ENCODE peak calls at places on chromosomes 11 and 22, in eight cellular contexts. One of them, this sample, is unnamed.
A peak's percentile ranks its signal among the peaks of the same experiment; 100 is the strongest.

GRCh38 chr22:42269407-42270177 is 861 bp downstream of the TCF20 start:
- DNase-seq in cardiac muscle cell: peak; percentile 74
- DNase-seq in mucosa of descending colon: peak; percentile 91
- DNase-seq in GM13977: peak; percentile 88
- DNase-seq in AG04450: no peak
- DNase-seq in MCF 10A: peak; percentile 71
- DNase-seq in thoracic aorta: no peak
- DNase-seq in HCT116: peak; percentile 48
- DNase-seq in this sample: peak; percentile 59

GRCh38 chr22:21455334-21456089 is 11.7 kb upstream of the TMEM191C start:
- DNase-seq in GM13977: no peak
- DNase-seq in thoracic aorta: no peak
- DNase-seq in MCF 10A: no peak
- DNase-seq in mucosa of descending colon: peak; percentile 37
- DNase-seq in AG04450: no peak
- DNase-seq in HCT116: no peak
- DNase-seq in cardiac muscle cell: no peak
- DNase-seq in this sample: no peak

GRCh38 chr11:12531681-12532080 is 142.5 kb upstream of the TEAD1 start:
- DNase-seq in mucosa of descending colon: no peak
- DNase-seq in HCT116: no peak
- DNase-seq in AG04450: no peak
- DNase-seq in thoracic aorta: no peak
- DNase-seq in GM13977: no peak
- DNase-seq in MCF 10A: no peak
- DNase-seq in cardiac muscle cell: no peak
- DNase-seq in this sample: no peak

GRCh38 chr11:68854273-68854958 is 12.7 kb upstream of the CPT1A start:
- DNase-seq in AG04450: no peak
- DNase-seq in thoracic aorta: no peak
- DNase-seq in HCT116: no peak
- DNase-seq in MCF 10A: no peak
- DNase-seq in mucosa of descending colon: no peak
- DNase-seq in cardiac muscle cell: no peak
- DNase-seq in GM13977: no peak
- DNase-seq in this sample: no peak

GRCh38 chr22:50400406-50400805 is 57.3 kb downstream of the PPP6R2 start:
- DNase-seq in cardiac muscle cell: no peak
- DNase-seq in AG04450: no peak
- DNase-seq in HCT116: no peak
- DNase-seq in MCF 10A: no peak
- DNase-seq in mucosa of descending colon: no peak
- DNase-seq in GM13977: no peak
- DNase-seq in thoracic aorta: no peak
- DNase-seq in this sample: no peak

GRCh38 chr22:40855960-40856512 is 403 bp downstream of the ST13 start:
- DNase-seq in thoracic aorta: no peak
- DNase-seq in GM13977: peak; percentile 7
- DNase-seq in MCF 10A: peak; percentile 34
- DNase-seq in HCT116: no peak
- DNase-seq in mucosa of descending colon: no peak
- DNase-seq in cardiac muscle cell: peak; percentile 43
- DNase-seq in AG04450: no peak
- DNase-seq in this sample: peak; percentile 61

GRCh38 chr11:21567628-21568290 is 625.1 kb upstream of the ANO5 start:
- DNase-seq in AG04450: no peak
- DNase-seq in HCT116: no peak
- DNase-seq in cardiac muscle cell: no peak
- DNase-seq in mucosa of descending colon: no peak
- DNase-seq in thoracic aorta: no peak
- DNase-seq in MCF 10A: no peak
- DNase-seq in GM13977: no peak
- DNase-seq in this sample: no peak

GRCh38 chr11:105244157-105244820 is 104.7 kb upstream of the CARD18 start:
- DNase-seq in mucosa of descending colon: no peak
- DNase-seq in cardiac muscle cell: peak; percentile 57
- DNase-seq in MCF 10A: peak; percentile 84
- DNase-seq in thoracic aorta: peak; percentile 5
- DNase-seq in HCT116: peak; percentile 47
- DNase-seq in AG04450: peak; percentile 77
- DNase-seq in GM13977: no peak
- DNase-seq in this sample: no peak

GRCh38 chr11:13135385-13136271 is 126.5 kb downstream of the RASSF10 start:
- DNase-seq in AG04450: no peak
- DNase-seq in thoracic aorta: no peak
- DNase-seq in MCF 10A: peak; percentile 37
- DNase-seq in mucosa of descending colon: no peak
- DNase-seq in HCT116: no peak
- DNase-seq in cardiac muscle cell: peak; percentile 78
- DNase-seq in GM13977: no peak
- DNase-seq in this sample: no peak

GRCh38 chr11:952406-953385 is 27.0 kb downstream of the AP2A2 start:
- DNase-seq in MCF 10A: no peak
- DNase-seq in thoracic aorta: no peak
- DNase-seq in AG04450: no peak
- DNase-seq in mucosa of descending colon: no peak
- DNase-seq in HCT116: no peak
- DNase-seq in GM13977: no peak
- DNase-seq in cardiac muscle cell: peak; percentile 38
- DNase-seq in this sample: no peak

GRCh38 chr11:63747006-63747405 is 21.6 kb downstream of the ZFTA start:
- DNase-seq in MCF 10A: no peak
- DNase-seq in thoracic aorta: no peak
- DNase-seq in mucosa of descending colon: no peak
- DNase-seq in HCT116: no peak
- DNase-seq in cardiac muscle cell: no peak
- DNase-seq in AG04450: peak; percentile 37
- DNase-seq in GM13977: no peak
- DNase-seq in this sample: no peak

GRCh38 chr22:38284042-38284402 is 11.2 kb upstream of the TMEM184B start:
- DNase-seq in MCF 10A: no peak
- DNase-seq in cardiac muscle cell: no peak
- DNase-seq in HCT116: no peak
- DNase-seq in thoracic aorta: peak; percentile 53
- DNase-seq in AG04450: peak; percentile 82
- DNase-seq in GM13977: no peak
- DNase-seq in mucosa of descending colon: no peak
- DNase-seq in this sample: no peak

GRCh38 chr11:101345891-101346290 is 216.3 kb upstream of the PGR start:
- DNase-seq in HCT116: no peak
- DNase-seq in thoracic aorta: no peak
- DNase-seq in AG04450: no peak
- DNase-seq in mucosa of descending colon: no peak
- DNase-seq in MCF 10A: no peak
- DNase-seq in GM13977: no peak
- DNase-seq in cardiac muscle cell: no peak
- DNase-seq in this sample: no peak

GRCh38 chr11:47056261-47056915 is 119.8 kb downstream of the CSTPP1 start:
- DNase-seq in mucosa of descending colon: no peak
- DNase-seq in MCF 10A: no peak
- DNase-seq in cardiac muscle cell: no peak
- DNase-seq in GM13977: no peak
- DNase-seq in HCT116: no peak
- DNase-seq in AG04450: peak; percentile 72
- DNase-seq in thoracic aorta: no peak
- DNase-seq in this sample: no peak

GRCh38 chr11:133928628-133929059 is 28.1 kb downstream of the IGSF9B start:
- DNase-seq in mucosa of descending colon: peak; percentile 60
- DNase-seq in AG04450: no peak
- DNase-seq in GM13977: no peak
- DNase-seq in MCF 10A: peak; percentile 76
- DNase-seq in thoracic aorta: no peak
- DNase-seq in HCT116: no peak
- DNase-seq in cardiac muscle cell: no peak
- DNase-seq in this sample: no peak

GRCh38 chr22:43827336-43827735 is 15.2 kb upstream of the EFCAB6 start:
- DNase-seq in GM13977: no peak
- DNase-seq in cardiac muscle cell: no peak
- DNase-seq in thoracic aorta: no peak
- DNase-seq in MCF 10A: no peak
- DNase-seq in HCT116: no peak
- DNase-seq in mucosa of descending colon: no peak
- DNase-seq in AG04450: no peak
- DNase-seq in this sample: no peak

GRCh38 chr22:28736296-28737155 is 5.1 kb downstream of the CHEK2 start:
- DNase-seq in cardiac muscle cell: no peak
- DNase-seq in HCT116: no peak
- DNase-seq in mucosa of descending colon: no peak
- DNase-seq in GM13977: no peak
- DNase-seq in thoracic aorta: no peak
- DNase-seq in AG04450: no peak
- DNase-seq in MCF 10A: no peak
- DNase-seq in this sample: no peak

GRCh38 chr11:73053964-73054363 is 88.2 kb downstream of the FCHSD2 start:
- DNase-seq in thoracic aorta: no peak
- DNase-seq in HCT116: no peak
- DNase-seq in mucosa of descending colon: no peak
- DNase-seq in cardiac muscle cell: no peak
- DNase-seq in GM13977: no peak
- DNase-seq in MCF 10A: no peak
- DNase-seq in AG04450: no peak
- DNase-seq in this sample: no peak

GRCh38 chr11:32472226-32472625 is 36.9 kb upstream of the WT1 start:
- DNase-seq in AG04450: no peak
- DNase-seq in GM13977: no peak
- DNase-seq in HCT116: no peak
- DNase-seq in cardiac muscle cell: no peak
- DNase-seq in thoracic aorta: no peak
- DNase-seq in MCF 10A: no peak
- DNase-seq in mucosa of descending colon: no peak
- DNase-seq in this sample: no peak

GRCh38 chr11:32462296-32462695 is 27.0 kb upstream of the WT1 start:
- DNase-seq in cardiac muscle cell: no peak
- DNase-seq in AG04450: no peak
- DNase-seq in MCF 10A: no peak
- DNase-seq in GM13977: no peak
- DNase-seq in thoracic aorta: no peak
- DNase-seq in HCT116: no peak
- DNase-seq in mucosa of descending colon: no peak
- DNase-seq in this sample: no peak

GRCh38 chr11:32469791-32470190 is 34.5 kb upstream of the WT1 start:
- DNase-seq in AG04450: no peak
- DNase-seq in mucosa of descending colon: no peak
- DNase-seq in MCF 10A: no peak
- DNase-seq in GM13977: no peak
- DNase-seq in thoracic aorta: no peak
- DNase-seq in HCT116: no peak
- DNase-seq in cardiac muscle cell: no peak
- DNase-seq in this sample: no peak

GRCh38 chr11:32464078-32464477 is 28.7 kb upstream of the WT1 start:
- DNase-seq in mucosa of descending colon: no peak
- DNase-seq in cardiac muscle cell: no peak
- DNase-seq in AG04450: no peak
- DNase-seq in HCT116: no peak
- DNase-seq in GM13977: no peak
- DNase-seq in thoracic aorta: no peak
- DNase-seq in MCF 10A: no peak
- DNase-seq in this sample: no peak

DNA sequence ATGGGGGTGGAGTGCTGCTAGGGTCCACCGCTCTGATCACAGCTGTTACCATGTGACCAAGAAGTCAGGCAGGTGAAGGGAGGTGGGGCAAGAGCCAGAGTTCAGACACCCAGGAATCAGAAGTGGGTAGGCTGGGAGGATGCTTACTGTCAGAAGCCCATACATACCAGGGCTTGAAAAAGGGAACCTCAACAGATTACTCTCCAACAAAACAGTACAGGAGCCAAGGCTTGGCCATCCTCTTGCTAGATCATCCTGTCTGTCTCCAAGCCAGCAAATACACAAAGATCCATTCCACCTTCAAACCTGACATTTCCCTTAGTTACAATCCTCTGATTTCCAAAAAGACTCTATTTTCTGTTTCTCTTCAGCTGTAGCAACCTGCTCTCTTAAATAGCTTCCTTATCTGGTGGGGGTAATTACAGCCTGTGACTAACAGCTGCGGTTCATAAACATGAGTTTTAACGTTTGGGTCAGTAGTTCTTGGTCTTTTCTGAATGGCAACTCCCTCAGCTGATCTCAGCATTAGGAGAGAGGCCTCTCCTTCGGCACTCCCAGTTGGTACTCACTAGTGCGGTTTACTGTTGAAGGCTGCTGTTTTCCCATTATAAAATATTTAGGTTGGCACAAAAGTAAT is 31.1 kb upstream of the WT1 start:
- DNase-seq in GM13977: no peak
- DNase-seq in mucosa of descending colon: no peak
- DNase-seq in thoracic aorta: no peak
- DNase-seq in MCF 10A: no peak
- DNase-seq in AG04450: no peak
- DNase-seq in cardiac muscle cell: no peak
- DNase-seq in HCT116: no peak
- DNase-seq in this sample: no peak
- TF ChIP-seq CTCF in GM13977: no peak
- TF ChIP-seq CTCF in mucosa of descending colon: no peak
- TF ChIP-seq CTCF in thoracic aorta: no peak
- TF ChIP-seq CTCF in MCF 10A: no peak
- TF ChIP-seq CTCF in AG04450: no peak
- TF ChIP-seq CTCF in cardiac muscle cell: no peak
- TF ChIP-seq CTCF in HCT116: no peak
- TF ChIP-seq CTCF in this sample: no peak

DNA sequence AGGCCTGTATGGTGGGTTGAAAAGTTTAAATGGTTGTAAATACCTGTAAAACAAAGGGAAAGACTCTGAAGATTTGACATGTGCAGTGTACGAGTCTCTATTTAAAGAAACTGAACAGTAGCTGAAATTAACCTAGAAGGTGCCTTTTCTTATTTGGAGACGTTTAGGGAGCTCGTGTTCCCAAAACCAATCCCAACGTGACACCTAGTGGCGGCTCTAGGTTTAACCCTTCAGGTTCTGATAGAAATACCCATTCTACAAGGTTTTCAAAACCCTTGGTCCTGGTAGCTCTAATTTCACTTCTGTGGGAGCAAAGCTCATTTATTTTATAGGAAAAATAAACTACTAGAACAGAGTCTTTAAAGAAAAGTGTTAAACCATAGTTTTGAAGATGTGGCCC is 258.3 kb downstream of the LRRC4C start:
- DNase-seq in thoracic aorta: no peak
- DNase-seq in cardiac muscle cell: peak; percentile 72
- DNase-seq in AG04450: no peak
- DNase-seq in MCF 10A: peak; percentile 67
- DNase-seq in HCT116: no peak
- DNase-seq in mucosa of descending colon: no peak
- DNase-seq in GM13977: peak; percentile 16
- DNase-seq in this sample: peak; percentile 73
- TF ChIP-seq CTCF in thoracic aorta: no peak
- TF ChIP-seq CTCF in cardiac muscle cell: peak; percentile 26
- TF ChIP-seq CTCF in AG04450: no peak
- TF ChIP-seq CTCF in MCF 10A: peak; percentile 81
- TF ChIP-seq CTCF in HCT116: peak; percentile 44
- TF ChIP-seq CTCF in mucosa of descending colon: no peak
- TF ChIP-seq CTCF in GM13977: peak; percentile 53
- TF ChIP-seq CTCF in this sample: peak; percentile 75

GRCh38 chr11:43924112-43924855 is 18.2 kb upstream of the C11orf96 start:
- DNase-seq in cardiac muscle cell: no peak
- DNase-seq in GM13977: no peak
- DNase-seq in HCT116: no peak
- DNase-seq in MCF 10A: no peak
- DNase-seq in mucosa of descending colon: no peak
- DNase-seq in AG04450: no peak
- DNase-seq in thoracic aorta: no peak
- DNase-seq in this sample: no peak
- TF ChIP-seq CTCF in cardiac muscle cell: peak; percentile 15
- TF ChIP-seq CTCF in GM13977: no peak
- TF ChIP-seq CTCF in HCT116: peak; percentile 32
- TF ChIP-seq CTCF in MCF 10A: peak; percentile 15
- TF ChIP-seq CTCF in mucosa of descending colon: no peak
- TF ChIP-seq CTCF in AG04450: peak; percentile 17
- TF ChIP-seq CTCF in thoracic aorta: no peak
- TF ChIP-seq CTCF in this sample: peak; percentile 28

GRCh38 chr22:30178180-30179126 is 68.1 kb downstream of the LIF start:
- DNase-seq in AG04450: no peak
- DNase-seq in MCF 10A: peak; percentile 16
- DNase-seq in mucosa of descending colon: no peak
- DNase-seq in cardiac muscle cell: no peak
- DNase-seq in GM13977: no peak
- DNase-seq in HCT116: peak; percentile 18
- DNase-seq in thoracic aorta: no peak
- DNase-seq in this sample: no peak
- TF ChIP-seq CTCF in AG04450: peak; percentile 7
- TF ChIP-seq CTCF in MCF 10A: no peak
- TF ChIP-seq CTCF in mucosa of descending colon: no peak
- TF ChIP-seq CTCF in cardiac muscle cell: no peak
- TF ChIP-seq CTCF in GM13977: no peak
- TF ChIP-seq CTCF in HCT116: peak; percentile 41
- TF ChIP-seq CTCF in thoracic aorta: no peak
- TF ChIP-seq CTCF in this sample: no peak

This sample was measured in glutamatergic neuron.